ENCODE peak calls at places on chromosome 11, in eight cellular contexts. B is Peyer's patch; L is activated CD4-positive, alpha-beta T cell treated with anti-CD3 and anti-CD28 coated beads, Interleukin-2, amount 50 U/mL, for 1 hour; H is NCI-H446; T is activated effector memory CD4-positive, alpha-beta T cell treated with anti-CD3 and anti-CD28 coated beads, Interleukin-2, amount 50 U/mL, for 16 hours; C is tibial nerve; J is HT-29; D is cardiac fibroblast. Z is an unnamed sample.

GRCh38 chr11:77207618-77208313 is 79.7 kb downstream of the MYO7A start:
- DNase-seq in B (no peak), L (no peak), H (no peak), T (no peak), C (no peak), J (no peak), D (peak; percentile 10), Z (no peak)

GRCh38 chr11:7673724-7674434 is 579 bp upstream of the CYB5R2 start:
- DNase-seq in B (peak; percentile 25), L (no peak), H (no peak), T (peak; percentile 61), C (no peak), J (no peak), D (no peak), Z (peak; percentile 5)

GRCh38 chr11:30326114-30326783 is 3.3 kb downstream of the ARL14EP start:
- DNase-seq in B (no peak), L (no peak), H (no peak), T (no peak), C (no peak), J (no peak), D (peak; percentile 60), Z (peak; percentile 33)

GRCh38 chr11:133995066-133995465 is 38.3 kb upstream of the IGSF9B start:
- DNase-seq in B (no peak), L (no peak), H (no peak), T (no peak), C (no peak), J (no peak), D (no peak), Z (no peak)

GRCh38 chr11:65867284-65868071 is 5.1 kb downstream of the EFEMP2 start:
- DNase-seq in B (no peak), L (no peak), H (no peak), T (no peak), C (no peak), J (no peak), D (no peak), Z (no peak)

GRCh38 chr11:116964269-116964668 is 126.8 kb upstream of the APOA1 start:
- DNase-seq in B (no peak), L (no peak), H (no peak), T (no peak), C (no peak), J (no peak), D (no peak), Z (no peak)

GRCh38 chr11:3123316-3123715 is 41.8 kb downstream of the OSBPL5 start:
- DNase-seq in B (no peak), L (no peak), H (peak; percentile 85), T (peak; percentile 51), C (peak; percentile 78), J (peak; percentile 39), D (peak; percentile 22), Z (no peak)

GRCh38 chr11:123519055-123519796 is 89.2 kb downstream of the GRAMD1B start:
- DNase-seq in B (no peak), L (no peak), H (no peak), T (no peak), C (no peak), J (no peak), D (peak; percentile 33), Z (peak; percentile 19)

GRCh38 chr11:35418847-35419712 is at the start of gene SLC1A2:
- DNase-seq in B (no peak), L (no peak), H (peak; percentile 45), T (no peak), C (no peak), J (no peak), D (peak; percentile 27), Z (peak; percentile 12)

GRCh38 chr11:1412377-1413095 is 22.8 kb downstream of the BRSK2 start:
- DNase-seq in B (no peak), L (no peak), H (no peak), T (no peak), C (no peak), J (no peak), D (no peak), Z (no peak)

GRCh38 chr11:121341609-121342008 is 49.0 kb downstream of the SC5D start:
- DNase-seq in B (no peak), L (no peak), H (no peak), T (no peak), C (no peak), J (peak; percentile 30), D (no peak), Z (no peak)

GRCh38 chr11:8779732-8780131 is 97.1 kb downstream of the RPL27A start:
- DNase-seq in B (no peak), L (no peak), H (no peak), T (no peak), C (no peak), J (no peak), D (no peak), Z (no peak)

GRCh38 chr11:67410369-67410831 is 5.1 kb upstream of the CARNS1 start:
- DNase-seq in B (no peak), L (no peak), H (no peak), T (no peak), C (no peak), J (no peak), D (no peak), Z (no peak)

GRCh38 chr11:22634897-22635629 is 9.4 kb upstream of the FANCF start:
- DNase-seq in B (no peak), L (no peak), H (no peak), T (no peak), C (no peak), J (peak; percentile 95), D (peak; percentile 53), Z (peak; percentile 43)

GRCh38 chr11:46879056-46879585 is 33.0 kb upstream of the CKAP5 start:
- DNase-seq in B (no peak), L (no peak), H (no peak), T (no peak), C (no peak), J (no peak), D (no peak), Z (no peak)

GRCh38 chr11:126115253-126115540 is 52.5 kb upstream of the CDON start:
- DNase-seq in B (no peak), L (no peak), H (no peak), T (no peak), C (peak; percentile 27), J (peak; percentile 93), D (no peak), Z (no peak)

GRCh38 chr11:67033661-67034166 is 10.8 kb downstream of the SYT12 start:
- DNase-seq in B (no peak), L (no peak), H (no peak), T (no peak), C (no peak), J (no peak), D (peak; percentile 91), Z (peak; percentile 96)

GRCh38 chr11:107859459-107860239 is 1.1 kb upstream of the SLC35F2 start:
- DNase-seq in B (peak; percentile 50), L (peak; percentile 17), H (peak; percentile 37), T (peak; percentile 74), C (no peak), J (peak; percentile 61), D (no peak), Z (no peak)

GRCh38 chr11:98207086-98207485 is 813.7 kb upstream of the CNTN5 start:
- DNase-seq in B (no peak), L (no peak), H (no peak), T (no peak), C (no peak), J (no peak), D (no peak), Z (no peak)

GRCh38 chr11:48043111-48043997 is 63.0 kb downstream of the PTPRJ start:
- DNase-seq in B (peak; percentile 60), L (no peak), H (no peak), T (no peak), C (no peak), J (no peak), D (no peak), Z (no peak)

GRCh38 chr11:14974723-14975587 is 2.8 kb upstream of the CALCA start:
- DNase-seq in B (no peak), L (peak; percentile 58), H (no peak), T (peak; percentile 82), C (no peak), J (peak; percentile 77), D (peak; percentile 57), Z (peak; percentile 36)

GRCh38 chr11:134047586-134047999 is 21.3 kb upstream of the JAM3 start:
- DNase-seq in B (no peak), L (no peak), H (peak; percentile 10), T (peak; percentile 9), C (peak; percentile 76), J (no peak), D (peak; percentile 95), Z (peak; percentile 58)

GRCh38 chr11:12834166-12834565 is 159.9 kb downstream of the TEAD1 start:
- DNase-seq in B (no peak), L (no peak), H (no peak), T (no peak), C (no peak), J (no peak), D (no peak), Z (no peak)

GRCh38 chr11:124080319-124081001 is 34.8 kb upstream of the VWA5A start:
- DNase-seq in B (no peak), L (no peak), H (no peak), T (no peak), C (no peak), J (no peak), D (peak; percentile 53), Z (no peak)

GRCh38 chr11:114131366-114131963 is 72.0 kb downstream of the ZBTB16 start:
- DNase-seq in B (no peak), L (no peak), H (no peak), T (no peak), C (no peak), J (no peak), D (no peak), Z (no peak)

GRCh38 chr11:114827043-114827442 is 148.7 kb downstream of the NXPE2 start:
- DNase-seq in B (no peak), L (no peak), H (no peak), T (no peak), C (no peak), J (no peak), D (no peak), Z (no peak)

GRCh38 chr11:119134389-119134978 is 13.1 kb downstream of the HINFP start:
- DNase-seq in B (no peak), L (no peak), H (no peak), T (no peak), C (no peak), J (peak; percentile 49), D (peak; percentile 14), Z (no peak)

GRCh38 chr11:34466802-34467488 is 28.2 kb downstream of the CAT start:
- DNase-seq in B (no peak), L (no peak), H (no peak), T (no peak), C (no peak), J (no peak), D (peak; percentile 6), Z (peak; percentile 20)

GRCh38 chr11:125224391-125225015 is 60.0 kb downstream of the PKNOX2 start:
- DNase-seq in B (no peak), L (no peak), H (peak; percentile 1), T (no peak), C (peak; percentile 37), J (no peak), D (peak; percentile 51), Z (peak; percentile 19)

GRCh38 chr11:2518983-2519340 is 74.2 kb downstream of the KCNQ1 start:
- DNase-seq in B (peak; percentile 11), L (no peak), H (no peak), T (peak; percentile 38), C (peak; percentile 10), J (no peak), D (no peak), Z (no peak)

GRCh38 chr11:27291302-27291889 is 71.6 kb downstream of the CCDC34 start:
- DNase-seq in B (no peak), L (no peak), H (no peak), T (no peak), C (no peak), J (peak; percentile 42), D (peak; percentile 17), Z (no peak)

GRCh38 chr11:121671276-121672168 is 218.8 kb upstream of the SORL1-AS1 start:
- DNase-seq in B (no peak), L (no peak), H (no peak), T (no peak), C (no peak), J (no peak), D (peak; percentile 39), Z (peak; percentile 72)

GRCh38 chr11:44011797-44012196 is 36.0 kb upstream of the ACCSL start:
- DNase-seq in B (no peak), L (no peak), H (no peak), T (no peak), C (no peak), J (no peak), D (peak; percentile 74), Z (no peak)

GRCh38 chr11:88807349-88807748 is 258.4 kb downstream of the GRM5 start:
- DNase-seq in B (no peak), L (no peak), H (no peak), T (no peak), C (no peak), J (no peak), D (no peak), Z (no peak)

Z was measured in astrocyte of the spinal cord.